ENCODE peak calls at places on chromosomes 1 and 21, in four cellular contexts. H is A549, P is colonic mucosa, S is ovary. Z is an unnamed sample.

GRCh38 chr1:217896490-217896889 is 265.3 kb downstream of the SPATA17 start:
- DNase-seq in H (no peak), P (no peak), S (no peak), Z (no peak)

GRCh38 chr1:9275567-9276034 is 17.1 kb upstream of the SPSB1 start:
- DNase-seq in H (no peak), P (peak; percentile 66), S (no peak), Z (peak; percentile 67)

GRCh38 chr1:67626495-67627235 is 58.3 kb upstream of the GADD45A start:
- DNase-seq in H (peak; percentile 10), P (no peak), S (no peak), Z (no peak)

GRCh38 chr21:30482130-30482529 is 2.0 kb upstream of the KRTAP19-1 start:
- DNase-seq in H (no peak), P (no peak), S (no peak), Z (no peak)

GRCh38 chr1:11860083-11860482 is 1.3 kb upstream of the NPPB start:
- DNase-seq in H (no peak), P (no peak), S (no peak), Z (no peak)

GRCh38 chr1:12591267-12591938 is 26.6 kb downstream of the DHRS3 start:
- DNase-seq in H (no peak), P (no peak), S (peak; percentile 86), Z (no peak)

GRCh38 chr1:19640363-19641316 is 3.5 kb upstream of the NBL1 start:
- DNase-seq in H (peak; percentile 41), P (peak; percentile 85), S (no peak), Z (no peak)

GRCh38 chr21:46585191-46585953 is 19.5 kb downstream of the S100B start:
- DNase-seq in H (no peak), P (no peak), S (no peak), Z (no peak)

GRCh38 chr1:46072975-46073374 is 59.5 kb downstream of the PIK3R3 start:
- DNase-seq in H (no peak), P (no peak), S (no peak), Z (no peak)

DNA sequence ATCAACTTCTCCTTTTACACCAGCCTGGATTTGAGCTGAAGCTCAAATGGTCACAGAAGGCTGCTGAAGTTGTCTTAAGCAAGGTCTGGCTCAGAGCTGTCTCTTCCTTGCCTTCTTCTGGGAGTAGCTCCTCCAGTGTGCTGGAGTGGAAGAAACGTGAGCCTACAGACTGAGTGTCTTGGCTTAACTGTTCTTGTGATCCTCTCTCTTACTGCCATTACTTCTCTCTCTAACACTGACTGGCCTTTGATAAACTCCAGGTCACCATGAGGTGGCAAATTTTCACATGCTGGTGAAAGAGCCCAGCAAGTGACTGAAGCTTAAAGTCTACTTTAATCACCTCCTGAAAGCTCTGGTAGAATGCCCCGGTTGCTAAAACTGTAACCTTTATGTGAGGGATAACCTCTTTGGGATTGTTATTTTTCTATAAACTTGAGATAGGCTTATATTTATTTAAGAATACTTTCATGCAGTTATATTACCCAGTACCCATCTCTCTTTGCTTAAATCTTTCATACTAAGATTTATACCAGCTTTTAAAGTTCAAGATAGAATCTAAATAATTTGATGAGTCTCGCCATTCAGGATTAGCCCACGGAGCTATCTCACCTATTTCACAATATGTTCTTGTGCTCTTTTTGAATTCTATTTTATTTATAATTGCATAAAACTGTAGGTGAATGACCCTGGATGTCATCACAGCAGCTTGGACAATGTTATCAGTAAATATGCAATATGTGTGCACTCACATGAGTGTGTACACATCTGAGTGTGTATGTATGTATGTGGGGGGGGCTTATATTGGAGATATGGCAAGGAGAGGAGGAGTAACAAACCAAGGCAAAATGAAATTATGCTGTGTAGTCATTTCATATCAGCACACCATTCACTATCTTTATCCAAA is 924.0 kb downstream of the LTN1 start:
- DNase-seq in H (peak; percentile 5), P (no peak), S (no peak), Z (no peak)
- H3K27ac ChIP-seq in H (no peak overlapping the region), P (no peak overlapping the region), S (no peak overlapping the region), Z (no peak overlapping the region)

GRCh38 chr1:205300149-205300548 is 21.4 kb downstream of the NUAK2 start:
- DNase-seq in H (no peak), P (no peak), S (no peak), Z (no peak)

GRCh38 chr1:205303247-205303888 is 18.2 kb downstream of the NUAK2 start:
- DNase-seq in H (no peak), P (no peak), S (no peak), Z (no peak)

GRCh38 chr1:205301220-205301821 is 20.2 kb downstream of the NUAK2 start:
- DNase-seq in H (peak; percentile 96), P (no peak), S (peak; percentile 56), Z (peak; percentile 91)

GRCh38 chr1:205304046-205304694 is 17.4 kb downstream of the NUAK2 start:
- DNase-seq in H (no peak), P (no peak), S (no peak), Z (no peak)

GRCh38 chr1:205301842-205302588 is 19.5 kb downstream of the NUAK2 start:
- DNase-seq in H (peak; percentile 82), P (no peak), S (no peak), Z (no peak)
- H3K4me1 ChIP-seq in H (peaks cover 94% of the 10 kb centered on the region), P (peaks cover 6% of the 10 kb centered on the region), S (peaks cover 10% of the 10 kb centered on the region), Z (peaks cover 6% of the 10 kb centered on the region)

GRCh38 chr1:225559902-225560301 is 93.0 kb downstream of the ENAH start:
- DNase-seq in H (no peak), P (no peak), S (no peak), Z (no peak)

GRCh38 chr1:225561675-225562074 is 91.2 kb downstream of the ENAH start:
- DNase-seq in H (no peak), P (no peak), S (no peak), Z (no peak)

GRCh38 chr1:225567789-225568188 is 85.1 kb downstream of the ENAH start:
- DNase-seq in H (peak; percentile 39), P (no peak), S (no peak), Z (no peak)

DNA sequence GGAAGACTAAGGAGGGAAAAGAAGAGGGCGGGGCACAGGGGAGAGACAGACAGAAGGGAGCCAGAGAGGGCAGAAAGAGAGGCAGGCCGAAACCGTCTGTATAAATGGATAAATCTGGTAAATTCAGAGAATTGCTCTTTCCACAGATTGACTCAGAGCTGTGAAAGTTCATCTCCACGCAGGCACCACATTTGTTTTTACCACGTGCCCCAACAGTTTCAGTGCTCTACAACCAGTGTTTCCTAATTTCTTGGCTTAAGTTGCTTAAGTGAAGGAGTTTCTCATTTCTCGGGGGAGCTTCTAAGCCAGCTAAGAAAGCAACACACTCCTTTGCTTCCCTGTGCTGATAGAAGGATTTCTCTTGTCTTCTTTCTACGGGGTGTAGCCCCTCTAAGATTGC is 87.1 kb downstream of the ENAH start:
- DNase-seq in H (no peak), P (no peak), S (no peak), Z (no peak)
- H3K27ac ChIP-seq in H (no peak overlapping the region), P (no peak overlapping the region), S (no peak overlapping the region), Z (peak overlapping the region; percentile 15)

DNA sequence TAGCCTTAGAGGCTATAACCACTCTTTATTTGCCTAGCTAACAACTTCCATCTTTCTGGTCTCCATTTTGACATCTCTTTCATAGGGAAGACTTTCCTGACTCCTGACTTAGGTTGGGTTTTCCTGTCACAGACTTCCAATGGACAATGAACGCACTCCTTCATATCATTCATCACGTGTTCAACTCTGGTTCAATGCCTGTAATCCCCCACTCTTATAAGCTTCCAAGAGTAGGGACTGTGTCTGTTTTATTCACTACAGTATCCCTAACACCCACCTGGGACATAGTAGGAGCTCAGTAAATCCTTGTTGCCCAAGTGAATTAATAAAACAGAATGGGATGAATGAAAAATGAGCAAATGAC is 4.6 kb downstream of the SLAMF1 start:
- DNase-seq in H (no peak), P (no peak), S (no peak), Z (no peak)
- H3K4me1 ChIP-seq in H (peaks cover 4% of the 10 kb centered on the region), P (no peaks in the 10 kb centered on the region), S (no peaks in the 10 kb centered on the region), Z (no peaks in the 10 kb centered on the region)

GRCh38 chr1:112395832-112396667 is at the start of gene CTTNBP2NL:
- DNase-seq in H (peak; percentile 92), P (peak; percentile 99), S (peak; percentile 97), Z (peak; percentile 96)

GRCh38 chr1:112395261-112395831 is 668 bp upstream of the CTTNBP2NL start:
- DNase-seq in H (no peak), P (no peak), S (no peak), Z (no peak)

GRCh38 chr1:112396668-112397025 is 633 bp downstream of the CTTNBP2NL start:
- DNase-seq in H (no peak), P (peak; percentile 40), S (no peak), Z (no peak)

GRCh38 chr1:112393634-112393976 is 2.4 kb upstream of the CTTNBP2NL start:
- DNase-seq in H (no peak), P (peak; percentile 51), S (no peak), Z (no peak)

GRCh38 chr1:112394743-112395062 is 1.3 kb upstream of the CTTNBP2NL start:
- DNase-seq in H (no peak), P (no peak), S (no peak), Z (no peak)
- H3K27ac ChIP-seq in H (peak overlapping the region; percentile 88), P (peak overlapping the region; percentile 96), S (peak overlapping the region; percentile 25), Z (peak overlapping the region; percentile 98)

GRCh38 chr1:178532392-178532791 is 19.5 kb downstream of the TEX35 start:
- DNase-seq in H (peak; percentile 80), P (peak; percentile 91), S (peak; percentile 80), Z (peak; percentile 82)

GRCh38 chr1:178533547-178533946 is 20.6 kb downstream of the TEX35 start:
- DNase-seq in H (no peak), P (no peak), S (no peak), Z (no peak)

GRCh38 chr1:178536329-178536728 is 23.4 kb downstream of the TEX35 start:
- DNase-seq in H (no peak), P (no peak), S (no peak), Z (no peak)

GRCh38 chr1:178531897-178532296 is 19.0 kb downstream of the TEX35 start:
- DNase-seq in H (no peak), P (no peak), S (no peak), Z (no peak)

DNA sequence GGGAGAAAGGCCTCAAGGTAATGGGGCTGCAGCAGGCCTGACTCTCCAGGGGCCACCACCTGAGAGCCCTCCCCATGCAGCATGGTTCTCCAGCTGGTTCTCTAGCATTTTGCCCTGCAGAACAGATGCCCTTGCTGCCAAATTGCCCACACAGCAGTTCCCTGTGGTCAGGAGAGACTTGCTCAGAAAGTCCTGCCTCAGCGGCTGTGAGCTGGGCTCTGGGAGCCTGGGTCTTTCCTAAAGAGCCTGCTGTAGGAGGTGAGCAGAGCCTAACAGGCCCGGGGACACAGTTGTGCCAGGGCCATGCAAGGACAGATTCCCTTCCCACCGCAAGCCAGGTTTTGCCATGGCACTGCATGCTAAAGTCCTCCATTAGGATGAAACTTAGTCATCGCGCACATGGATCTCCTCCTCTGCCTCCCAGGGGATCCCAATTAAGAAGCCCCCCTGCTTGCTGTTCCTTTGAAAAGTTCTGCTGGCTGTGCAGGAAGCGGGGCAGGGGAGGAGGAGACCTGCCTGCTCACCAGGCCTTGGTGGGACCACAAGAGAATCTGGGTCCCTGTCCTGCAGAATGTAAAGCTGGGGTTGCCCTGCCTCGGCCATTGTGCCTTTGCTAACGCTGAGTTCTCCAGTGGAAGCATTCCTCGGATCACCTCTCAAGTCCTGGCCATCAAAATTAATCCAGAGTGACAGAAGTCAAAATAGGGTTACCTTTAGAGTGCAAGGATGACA is 21.4 kb downstream of the TEX35 start:
- DNase-seq in H (no peak), P (no peak), S (no peak), Z (no peak)
- H3K4me1 ChIP-seq in H (peaks cover 48% of the 10 kb centered on the region), P (peaks cover 7% of the 10 kb centered on the region), S (peaks cover 4% of the 10 kb centered on the region), Z (peaks cover 6% of the 10 kb centered on the region)

GRCh38 chr1:14659913-14660312 is 61.4 kb downstream of the KAZN start:
- DNase-seq in H (no peak), P (no peak), S (no peak), Z (no peak)

GRCh38 chr1:14662116-14662515 is 63.6 kb downstream of the KAZN start:
- DNase-seq in H (no peak), P (no peak), S (no peak), Z (no peak)

GRCh38 chr1:14660795-14661194 is 62.3 kb downstream of the KAZN start:
- DNase-seq in H (no peak), P (no peak), S (no peak), Z (no peak)

GRCh38 chr1:14663773-14664172 is 65.3 kb downstream of the KAZN start:
- DNase-seq in H (no peak), P (no peak), S (no peak), Z (no peak)

GRCh38 chr1:14661220-14661619 is 62.7 kb downstream of the KAZN start:
- DNase-seq in H (no peak), P (no peak), S (no peak), Z (no peak)
- H3K27ac ChIP-seq in H (no peak overlapping the region), P (no peak overlapping the region), S (no peak overlapping the region), Z (no peak overlapping the region)